ENCODE peak calls at places on chromosome 4, in six cellular contexts. One of them, this sample, is unnamed.

GRCh38 chr4:99043346-99043745 is 45.2 kb downstream of the ADH5 start:
- DNase-seq in fibroblast of pulmonary artery: no peak
- DNase-seq in T-helper 1 cell: no peak
- DNase-seq in globus pallidus: no peak
- DNase-seq in uterus: no peak
- DNase-seq in heart left ventricle: no peak
- DNase-seq in this sample: no peak

GRCh38 chr4:71406459-71406963 is 67.7 kb downstream of the SLC4A4 start:
- DNase-seq in fibroblast of pulmonary artery: peak
- DNase-seq in T-helper 1 cell: no peak
- DNase-seq in globus pallidus: no peak
- DNase-seq in uterus: no peak
- DNase-seq in heart left ventricle: no peak
- DNase-seq in this sample: no peak

GRCh38 chr4:1238676-1239000 is 10.3 kb downstream of the CTBP1 start:
- DNase-seq in fibroblast of pulmonary artery: no peak
- DNase-seq in T-helper 1 cell: no peak
- DNase-seq in globus pallidus: no peak
- DNase-seq in uterus: no peak
- DNase-seq in heart left ventricle: no peak
- DNase-seq in this sample: no peak

GRCh38 chr4:93828830-93829530 is 427 bp downstream of the ATOH1 start:
- DNase-seq in fibroblast of pulmonary artery: no peak
- DNase-seq in T-helper 1 cell: no peak
- DNase-seq in globus pallidus: no peak
- DNase-seq in uterus: no peak
- DNase-seq in heart left ventricle: no peak
- DNase-seq in this sample: peak

GRCh38 chr4:137980641-137981040 is 261.5 kb downstream of the SLC7A11 start:
- DNase-seq in fibroblast of pulmonary artery: no peak
- DNase-seq in T-helper 1 cell: no peak
- DNase-seq in globus pallidus: no peak
- DNase-seq in uterus: no peak
- DNase-seq in heart left ventricle: no peak
- DNase-seq in this sample: no peak

GRCh38 chr4:145177906-145178538 is 2.4 kb downstream of the OTUD4 start:
- DNase-seq in fibroblast of pulmonary artery: peak
- DNase-seq in T-helper 1 cell: no peak
- DNase-seq in globus pallidus: peak
- DNase-seq in uterus: no peak
- DNase-seq in heart left ventricle: no peak
- DNase-seq in this sample: no peak

GRCh38 chr4:89469930-89470375 is 162.4 kb upstream of the GPRIN3 start:
- DNase-seq in fibroblast of pulmonary artery: peak
- DNase-seq in T-helper 1 cell: no peak
- DNase-seq in globus pallidus: peak
- DNase-seq in uterus: no peak
- DNase-seq in heart left ventricle: no peak
- DNase-seq in this sample: no peak

GRCh38 chr4:6957148-6957520 is 47.5 kb downstream of the TBC1D14 start:
- DNase-seq in fibroblast of pulmonary artery: no peak
- DNase-seq in T-helper 1 cell: no peak
- DNase-seq in globus pallidus: no peak
- DNase-seq in uterus: no peak
- DNase-seq in heart left ventricle: no peak
- DNase-seq in this sample: no peak

GRCh38 chr4:141905751-141906150 is 269.4 kb downstream of the IL15 start:
- DNase-seq in fibroblast of pulmonary artery: peak
- DNase-seq in T-helper 1 cell: no peak
- DNase-seq in globus pallidus: no peak
- DNase-seq in uterus: no peak
- DNase-seq in heart left ventricle: no peak
- DNase-seq in this sample: no peak

GRCh38 chr4:183407128-183407585 is 37.3 kb upstream of the CDKN2AIP start:
- DNase-seq in fibroblast of pulmonary artery: peak
- DNase-seq in T-helper 1 cell: peak
- DNase-seq in globus pallidus: peak
- DNase-seq in uterus: peak
- DNase-seq in heart left ventricle: peak
- DNase-seq in this sample: peak

GRCh38 chr4:1794809-1795303 is 1.8 kb downstream of the FGFR3 start:
- DNase-seq in fibroblast of pulmonary artery: no peak
- DNase-seq in T-helper 1 cell: no peak
- DNase-seq in globus pallidus: no peak
- DNase-seq in uterus: no peak
- DNase-seq in heart left ventricle: no peak
- DNase-seq in this sample: no peak

GRCh38 chr4:14924080-14924916 is 78.0 kb upstream of the CPEB2 start:
- DNase-seq in fibroblast of pulmonary artery: no peak
- DNase-seq in T-helper 1 cell: no peak
- DNase-seq in globus pallidus: no peak
- DNase-seq in uterus: no peak
- DNase-seq in heart left ventricle: no peak
- DNase-seq in this sample: no peak

GRCh38 chr4:52574036-52574435 is 85.1 kb downstream of the USP46 start:
- DNase-seq in fibroblast of pulmonary artery: no peak
- DNase-seq in T-helper 1 cell: no peak
- DNase-seq in globus pallidus: no peak
- DNase-seq in uterus: no peak
- DNase-seq in heart left ventricle: no peak
- DNase-seq in this sample: no peak

GRCh38 chr4:68575081-68575480 is 1.0 kb downstream of the UGT2B17 start:
- DNase-seq in fibroblast of pulmonary artery: no peak
- DNase-seq in T-helper 1 cell: no peak
- DNase-seq in globus pallidus: no peak
- DNase-seq in uterus: no peak
- DNase-seq in heart left ventricle: no peak
- DNase-seq in this sample: no peak

GRCh38 chr4:184473265-184473514 is 1.2 kb downstream of the IRF2 start:
- DNase-seq in fibroblast of pulmonary artery: no peak
- DNase-seq in T-helper 1 cell: no peak
- DNase-seq in globus pallidus: no peak
- DNase-seq in uterus: no peak
- DNase-seq in heart left ventricle: no peak
- DNase-seq in this sample: no peak

GRCh38 chr4:88697113-88697512 is 516 bp downstream of the NAP1L5 start:
- DNase-seq in fibroblast of pulmonary artery: peak
- DNase-seq in T-helper 1 cell: no peak
- DNase-seq in globus pallidus: peak
- DNase-seq in uterus: peak
- DNase-seq in heart left ventricle: no peak
- DNase-seq in this sample: no peak

GRCh38 chr4:155722336-155722735 is 36.5 kb upstream of the GUCY1B1 start:
- DNase-seq in fibroblast of pulmonary artery: no peak
- DNase-seq in T-helper 1 cell: no peak
- DNase-seq in globus pallidus: no peak
- DNase-seq in uterus: no peak
- DNase-seq in heart left ventricle: no peak
- DNase-seq in this sample: no peak

GRCh38 chr4:64068096-64068495 is 341.2 kb downstream of the TECRL start:
- DNase-seq in fibroblast of pulmonary artery: peak
- DNase-seq in T-helper 1 cell: no peak
- DNase-seq in globus pallidus: no peak
- DNase-seq in uterus: no peak
- DNase-seq in heart left ventricle: no peak
- DNase-seq in this sample: no peak

GRCh38 chr4:10664408-10664807 is 20.2 kb downstream of the CLNK start:
- DNase-seq in fibroblast of pulmonary artery: peak
- DNase-seq in T-helper 1 cell: no peak
- DNase-seq in globus pallidus: no peak
- DNase-seq in uterus: no peak
- DNase-seq in heart left ventricle: peak
- DNase-seq in this sample: no peak

GRCh38 chr4:106046083-106046482 is 150.8 kb downstream of the NPNT start:
- DNase-seq in fibroblast of pulmonary artery: no peak
- DNase-seq in T-helper 1 cell: no peak
- DNase-seq in globus pallidus: no peak
- DNase-seq in uterus: no peak
- DNase-seq in heart left ventricle: no peak
- DNase-seq in this sample: no peak

GRCh38 chr4:40506066-40506465 is 123.6 kb downstream of the RBM47 start:
- DNase-seq in fibroblast of pulmonary artery: no peak
- DNase-seq in T-helper 1 cell: no peak
- DNase-seq in globus pallidus: no peak
- DNase-seq in uterus: no peak
- DNase-seq in heart left ventricle: no peak
- DNase-seq in this sample: no peak

GRCh38 chr4:3384771-3385701 is 56.7 kb upstream of the HGFAC start:
- DNase-seq in fibroblast of pulmonary artery: no peak
- DNase-seq in T-helper 1 cell: no peak
- DNase-seq in globus pallidus: no peak
- DNase-seq in uterus: no peak
- DNase-seq in heart left ventricle: peak
- DNase-seq in this sample: peak

GRCh38 chr4:81030617-81031388 is at the start of gene BMP3:
- DNase-seq in fibroblast of pulmonary artery: no peak
- DNase-seq in T-helper 1 cell: no peak
- DNase-seq in globus pallidus: no peak
- DNase-seq in uterus: no peak
- DNase-seq in heart left ventricle: no peak
- DNase-seq in this sample: peak

GRCh38 chr4:37453361-37454262 is 209.1 kb downstream of the NWD2 start:
- DNase-seq in fibroblast of pulmonary artery: peak
- DNase-seq in T-helper 1 cell: no peak
- DNase-seq in globus pallidus: peak
- DNase-seq in uterus: peak
- DNase-seq in heart left ventricle: no peak
- DNase-seq in this sample: peak

GRCh38 chr4:165360041-165360782 is 18.6 kb upstream of the CPE start:
- DNase-seq in fibroblast of pulmonary artery: peak
- DNase-seq in T-helper 1 cell: no peak
- DNase-seq in globus pallidus: no peak
- DNase-seq in uterus: no peak
- DNase-seq in heart left ventricle: no peak
- DNase-seq in this sample: no peak

GRCh38 chr4:37453004-37453360 is 208.4 kb downstream of the NWD2 start:
- DNase-seq in fibroblast of pulmonary artery: peak
- DNase-seq in T-helper 1 cell: no peak
- DNase-seq in globus pallidus: peak
- DNase-seq in uterus: peak
- DNase-seq in heart left ventricle: no peak
- DNase-seq in this sample: peak

GRCh38 chr4:98290511-98290910 is 29.3 kb downstream of the RAP1GDS1 start:
- DNase-seq in fibroblast of pulmonary artery: peak
- DNase-seq in T-helper 1 cell: no peak
- DNase-seq in globus pallidus: no peak
- DNase-seq in uterus: no peak
- DNase-seq in heart left ventricle: no peak
- DNase-seq in this sample: no peak

GRCh38 chr4:57910151-57910550 is 800.0 kb upstream of the IGFBP7 start:
- DNase-seq in fibroblast of pulmonary artery: no peak
- DNase-seq in T-helper 1 cell: no peak
- DNase-seq in globus pallidus: no peak
- DNase-seq in uterus: no peak
- DNase-seq in heart left ventricle: no peak
- DNase-seq in this sample: no peak

GRCh38 chr4:74370912-74371311 is 6.0 kb downstream of the EREG start:
- DNase-seq in fibroblast of pulmonary artery: peak
- DNase-seq in T-helper 1 cell: no peak
- DNase-seq in globus pallidus: peak
- DNase-seq in uterus: no peak
- DNase-seq in heart left ventricle: no peak
- DNase-seq in this sample: peak

GRCh38 chr4:40507977-40508376 is 121.7 kb downstream of the RBM47 start:
- DNase-seq in fibroblast of pulmonary artery: no peak
- DNase-seq in T-helper 1 cell: no peak
- DNase-seq in globus pallidus: no peak
- DNase-seq in uterus: no peak
- DNase-seq in heart left ventricle: no peak
- DNase-seq in this sample: no peak

GRCh38 chr4:77047037-77047436 is 28.8 kb downstream of the CCNI start:
- DNase-seq in fibroblast of pulmonary artery: peak
- DNase-seq in T-helper 1 cell: no peak
- DNase-seq in globus pallidus: no peak
- DNase-seq in uterus: no peak
- DNase-seq in heart left ventricle: no peak
- DNase-seq in this sample: no peak

GRCh38 chr4:156948133-156948532 is 23.5 kb downstream of the PDGFC start:
- DNase-seq in fibroblast of pulmonary artery: peak
- DNase-seq in T-helper 1 cell: no peak
- DNase-seq in globus pallidus: no peak
- DNase-seq in uterus: no peak
- DNase-seq in heart left ventricle: no peak
- DNase-seq in this sample: no peak

This sample was measured in endodermal cell.